ENCODE peak calls at places on chromosomes 6 and 20, in six cellular contexts. J is HFF-Myc, L is fibroblast of villous mesenchyme, H is AG09309, D is HepG2, S is SK-N-SH. G is an unnamed sample.

GRCh38 chr6:140609321-140609720 is 1234.9 kb upstream of the CITED2 start:
- DNase-seq in J (no peak), L (no peak), H (no peak), D (no peak), S (no peak), G (no peak)

GRCh38 chr20:60970601-60971000 is 281.5 kb upstream of the CDH4 start:
- DNase-seq in J (no peak), L (no peak), H (no peak), D (no peak), S (no peak), G (no peak)

GRCh38 chr6:3874069-3874468 is 24.9 kb downstream of the FAM50B start:
- DNase-seq in J (no peak), L (no peak), H (no peak), D (no peak), S (no peak), G (no peak)

GRCh38 chr6:26305097-26305841 is 59.7 kb upstream of the BTN3A2 start:
- DNase-seq in J (peak), L (peak), H (no peak), D (peak), S (no peak), G (no peak)

GRCh38 chr20:14288341-14289330 is 48.8 kb downstream of the FLRT3 start:
- DNase-seq in J (peak), L (no peak), H (no peak), D (peak), S (no peak), G (peak)

GRCh38 chr6:168863467-168863866 is 390.2 kb downstream of the THBS2 start:
- DNase-seq in J (no peak), L (no peak), H (no peak), D (no peak), S (no peak), G (no peak)

GRCh38 chr6:139932671-139933070 is 558.2 kb upstream of the CITED2 start:
- DNase-seq in J (no peak), L (no peak), H (no peak), D (no peak), S (no peak), G (no peak)

GRCh38 chr6:3575701-3576100 is 118.9 kb upstream of the SLC22A23 start:
- DNase-seq in J (no peak), L (no peak), H (no peak), D (no peak), S (no peak), G (no peak)

GRCh38 chr20:6689339-6689973 is 78.0 kb upstream of the BMP2 start:
- DNase-seq in J (no peak), L (no peak), H (no peak), D (no peak), S (no peak), G (no peak)

GRCh38 chr6:140915001-140915950 is 1217.4 kb upstream of the GJE1 start:
- DNase-seq in J (no peak), L (no peak), H (no peak), D (no peak), S (no peak), G (no peak)

GRCh38 chr20:5222919-5223634 is 93.7 kb downstream of the PROKR2 start:
- DNase-seq in J (peak), L (peak), H (peak), D (peak), S (no peak), G (peak)

GRCh38 chr20:49348563-49348962 is 70.7 kb upstream of the ZNFX1 start:
- DNase-seq in J (no peak), L (no peak), H (no peak), D (no peak), S (no peak), G (no peak)

GRCh38 chr20:47727170-47727880 is 58.0 kb downstream of the SULF2 start:
- DNase-seq in J (no peak), L (no peak), H (no peak), D (no peak), S (no peak), G (no peak)

GRCh38 chr6:75217203-75217602 is 11.3 kb upstream of the COL12A1 start:
- DNase-seq in J (no peak), L (peak), H (no peak), D (no peak), S (no peak), G (no peak)

GRCh38 chr6:43940071-43940392 is 170.0 kb downstream of the VEGFA start:
- DNase-seq in J (no peak), L (no peak), H (no peak), D (no peak), S (no peak), G (no peak)

GRCh38 chr6:30238178-30238795 is 25.1 kb upstream of the TRIM26 start:
- DNase-seq in J (no peak), L (peak), H (no peak), D (peak), S (peak), G (no peak)

GRCh38 chr20:35695245-35695749 is 3.9 kb downstream of the NFS1 start:
- DNase-seq in J (no peak), L (no peak), H (no peak), D (peak), S (no peak), G (no peak)

DNA sequence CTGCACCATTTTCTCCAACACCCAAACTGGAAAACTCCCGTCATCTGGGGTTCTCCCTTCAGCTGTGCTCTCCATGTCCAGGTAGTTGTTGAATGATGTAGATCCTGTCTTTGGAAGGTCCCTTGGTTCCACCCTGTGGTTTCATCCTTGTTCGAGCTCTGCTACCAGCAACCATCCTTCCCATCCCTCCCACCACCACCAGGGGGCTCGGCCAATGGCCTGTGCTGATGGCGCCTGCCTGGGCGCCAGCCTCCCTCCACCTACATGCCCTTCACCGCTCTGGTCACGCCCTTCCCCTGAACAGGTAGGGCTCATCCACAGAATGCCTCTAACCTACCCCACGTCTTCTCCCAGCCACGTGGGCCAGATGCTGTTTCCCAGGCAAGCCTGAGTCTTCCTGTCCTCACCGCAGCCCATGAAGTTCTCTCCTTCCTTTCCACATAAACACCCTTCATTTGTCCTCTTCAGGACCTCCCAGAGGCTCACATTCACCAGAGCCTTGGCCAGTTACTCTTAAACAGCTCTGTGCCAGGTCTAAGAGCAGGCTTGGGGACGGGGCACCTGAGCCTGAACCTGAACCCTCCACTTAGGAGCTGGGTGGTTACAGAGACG is 75.1 kb upstream of the DUSP22 start:
- DNase-seq in J (no peak), L (no peak), H (no peak), D (peak), S (peak), G (no peak)
- TF ChIP-seq CTCF in J (peak), L (peak), H (peak), D (peak), S (peak), G (peak)

GRCh38 chr6:53338304-53338703 is 10.4 kb downstream of the ELOVL5 start:
- DNase-seq in J (no peak), L (no peak), H (no peak), D (no peak), S (no peak), G (no peak)

GRCh38 chr6:53331678-53332077 is 17.1 kb downstream of the ELOVL5 start:
- DNase-seq in J (no peak), L (no peak), H (no peak), D (no peak), S (no peak), G (no peak)

GRCh38 chr6:53333439-53334408 is 15.0 kb downstream of the ELOVL5 start:
- DNase-seq in J (no peak), L (no peak), H (no peak), D (peak), S (no peak), G (no peak)

GRCh38 chr6:53336070-53336469 is 12.7 kb downstream of the ELOVL5 start:
- DNase-seq in J (no peak), L (no peak), H (no peak), D (no peak), S (no peak), G (no peak)

GRCh38 chr6:53335224-53335994 is 13.3 kb downstream of the ELOVL5 start:
- DNase-seq in J (no peak), L (no peak), H (no peak), D (no peak), S (no peak), G (no peak)
- H3K4me3 ChIP-seq in J (no peak), L (no peak), H (no peak), D (no peak), S (no peak), G (no peak)

GRCh38 chr6:81752969-81753708 is 658 bp upstream of the TENT5A start:
- DNase-seq in J (no peak), L (peak), H (peak), D (peak), S (peak), G (no peak)
- TF ChIP-seq CTCF in J (no peak), L (peak), H (peak), D (peak), S (no peak), G (peak)

GRCh38 chr20:63553933-63554290 is at the start of gene FNDC11:
- DNase-seq in J (no peak), L (peak), H (no peak), D (no peak), S (peak), G (no peak)

GRCh38 chr20:63552481-63553249 is 1.3 kb upstream of the FNDC11 start:
- DNase-seq in J (no peak), L (no peak), H (no peak), D (no peak), S (no peak), G (no peak)

GRCh38 chr20:63551068-63551467 is 2.9 kb upstream of the FNDC11 start:
- DNase-seq in J (no peak), L (no peak), H (no peak), D (no peak), S (no peak), G (no peak)

GRCh38 chr20:63554361-63555278 is 661 bp downstream of the FNDC11 start:
- DNase-seq in J (no peak), L (no peak), H (no peak), D (no peak), S (no peak), G (no peak)

GRCh38 chr20:63553251-63553932 is 567 bp upstream of the FNDC11 start:
- DNase-seq in J (no peak), L (peak), H (no peak), D (peak), S (peak), G (peak)
- H3K4me3 ChIP-seq in J (peak), L (peak), H (peak), D (peak), S (peak), G (peak)

GRCh38 chr20:45082468-45082867 is 18.5 kb downstream of the KCNS1 start:
- DNase-seq in J (no peak), L (no peak), H (no peak), D (no peak), S (no peak), G (no peak)

GRCh38 chr20:45077559-45077958 is 23.4 kb downstream of the KCNS1 start:
- DNase-seq in J (no peak), L (no peak), H (no peak), D (peak), S (no peak), G (no peak)

GRCh38 chr20:45083127-45083526 is 17.8 kb downstream of the KCNS1 start:
- DNase-seq in J (no peak), L (no peak), H (no peak), D (no peak), S (no peak), G (no peak)

GRCh38 chr20:45085289-45085688 is 15.6 kb downstream of the KCNS1 start:
- DNase-seq in J (no peak), L (no peak), H (no peak), D (no peak), S (no peak), G (no peak)

DNA sequence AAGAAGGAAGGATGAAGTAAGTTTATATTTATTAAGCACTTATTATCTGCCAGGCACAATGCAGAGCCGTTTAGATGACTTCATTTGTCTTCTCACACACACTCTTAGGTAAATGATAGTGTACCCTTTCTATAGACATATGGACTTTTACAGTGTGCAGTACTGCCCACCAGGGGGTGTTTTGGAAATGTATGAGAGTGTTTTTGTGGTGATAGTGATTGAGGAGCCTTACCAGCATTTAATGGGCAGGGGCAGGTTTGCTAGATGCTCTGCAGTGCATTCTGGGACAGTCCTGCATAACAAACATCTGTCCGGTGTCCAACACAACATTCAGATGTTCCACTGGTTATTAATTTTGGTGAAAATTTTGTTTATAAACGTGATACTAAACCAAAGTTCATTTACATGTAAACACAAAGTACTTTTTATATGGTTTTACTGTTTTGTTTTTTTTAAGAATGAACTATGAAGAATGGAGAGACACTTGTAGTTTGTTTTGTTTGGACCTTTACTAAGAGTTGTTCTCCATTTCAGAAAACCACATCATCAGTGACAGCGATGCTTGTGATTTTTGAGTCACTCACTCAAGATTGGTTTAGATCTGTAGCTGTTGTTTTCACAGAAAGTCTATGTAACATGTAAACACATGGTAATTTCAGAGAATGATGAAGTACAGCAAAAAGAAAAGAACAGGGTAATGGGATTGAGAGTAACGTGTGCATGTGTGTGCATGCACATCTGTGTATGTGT is 19.9 kb downstream of the KCNS1 start:
- DNase-seq in J (no peak), L (no peak), H (no peak), D (peak), S (no peak), G (no peak)
- TF ChIP-seq CTCF in J (peak), L (peak), H (peak), D (peak), S (peak), G (peak)

DNA sequence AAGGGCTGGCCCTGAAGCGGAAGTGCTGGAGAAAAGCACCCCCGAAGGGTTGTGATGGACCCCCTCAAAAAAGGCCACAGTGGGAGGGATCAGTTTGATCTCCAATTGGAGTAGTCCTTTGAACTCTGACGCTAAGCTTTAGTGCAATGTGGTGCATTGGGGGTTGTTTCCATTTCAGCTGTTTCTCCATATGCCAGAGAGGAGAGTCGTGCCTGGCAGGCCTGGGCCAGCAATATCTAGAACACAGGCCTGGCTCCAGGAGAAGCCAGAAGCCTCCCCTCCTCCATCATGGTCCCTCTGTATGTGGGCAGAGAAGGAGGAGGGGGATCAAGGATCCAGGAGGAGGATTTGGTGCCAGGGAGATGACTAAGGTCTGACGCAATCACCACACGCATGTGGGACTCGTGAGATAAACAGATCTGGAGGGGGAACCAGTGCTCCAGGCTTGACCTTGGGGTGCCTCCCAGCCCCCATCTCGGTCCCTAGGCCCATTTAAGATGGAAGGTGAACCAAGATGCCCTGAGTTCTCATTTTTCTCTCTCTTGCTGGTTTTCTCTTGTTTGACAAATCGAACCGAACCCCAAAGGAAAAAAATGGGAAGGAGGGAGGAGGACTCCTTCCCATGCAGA is 517.4 kb upstream of the JARID2 start:
- DNase-seq in J (no peak), L (peak), H (no peak), D (no peak), S (no peak), G (no peak)
- H3K4me3 ChIP-seq in J (no peak), L (no peak), H (no peak), D (no peak), S (no peak), G (no peak)

GRCh38 chr20:59940129-59940955 is at the start of the genes FAM217B and PPP1R3D:
- DNase-seq in J (peak), L (peak), H (peak), D (peak), S (peak), G (peak)
- TF ChIP-seq CTCF in J (no peak), L (no peak), H (no peak), D (peak), S (peak), G (no peak)

DNA sequence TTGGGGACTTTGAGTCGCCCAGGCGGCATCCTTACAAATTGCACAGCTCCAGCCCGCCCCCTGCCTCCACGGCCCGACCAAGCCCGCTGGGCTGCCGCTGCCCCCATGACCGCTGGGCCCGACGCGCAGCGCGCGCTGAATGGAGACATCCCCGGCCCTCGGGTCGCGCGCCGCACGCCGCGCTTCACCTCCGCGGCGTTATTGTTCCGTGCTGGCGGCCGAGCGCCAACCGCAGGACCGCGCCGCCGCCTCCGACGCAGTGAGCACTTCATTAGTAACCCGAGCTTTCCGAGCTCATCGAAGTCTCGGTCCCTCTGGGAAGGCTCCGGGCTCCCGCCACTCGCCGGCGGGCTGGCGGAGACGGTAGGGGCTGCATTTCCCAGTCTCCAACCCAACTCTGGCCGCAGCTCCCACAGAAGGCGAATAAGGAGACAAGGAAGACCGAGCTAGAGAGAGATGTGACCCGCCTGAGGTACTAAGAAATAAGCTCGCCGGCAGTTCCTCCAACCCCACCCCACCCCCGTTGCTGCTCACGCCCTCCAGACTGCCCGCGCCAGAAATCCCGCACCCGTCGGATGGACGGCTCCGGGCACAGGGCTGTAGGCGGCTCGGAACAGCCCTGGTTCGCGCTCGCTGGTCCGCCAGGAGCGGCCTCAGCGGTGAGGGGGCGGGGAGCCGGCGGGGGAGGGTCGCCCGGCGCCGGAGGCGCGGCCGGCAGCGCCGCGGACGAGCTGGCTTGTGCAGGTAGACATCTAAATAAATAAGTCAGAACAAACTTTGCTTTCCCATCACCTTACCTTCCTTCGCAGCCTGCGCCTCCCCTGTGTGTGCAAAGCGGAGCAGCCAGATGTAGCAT is 683 bp downstream of the EPHA7 start:
- DNase-seq in J (no peak), L (peak), H (no peak), D (no peak), S (peak), G (no peak)
- H3K4me3 ChIP-seq in J (peak), L (peak), H (peak), D (no peak), S (peak), G (peak)

GRCh38 chr20:52060794-52061714 is 130.5 kb downstream of the ZFP64 start:
- DNase-seq in J (no peak), L (peak), H (no peak), D (peak), S (peak), G (no peak)
- TF ChIP-seq CTCF in J (peak), L (peak), H (peak), D (peak), S (peak), G (peak)

GRCh38 chr6:41231246-41231645 is 3.1 kb downstream of the TREML4 start:
- DNase-seq in J (no peak), L (no peak), H (no peak), D (no peak), S (no peak), G (no peak)

GRCh38 chr6:41226752-41227151 is 1.4 kb upstream of the TREML4 start:
- DNase-seq in J (no peak), L (no peak), H (no peak), D (no peak), S (no peak), G (no peak)

GRCh38 chr6:41229716-41230115 is 1.6 kb downstream of the TREML4 start:
- DNase-seq in J (no peak), L (no peak), H (no peak), D (no peak), S (no peak), G (no peak)

GRCh38 chr6:41228616-41229015 is 467 bp downstream of the TREML4 start:
- DNase-seq in J (no peak), L (no peak), H (no peak), D (no peak), S (no peak), G (no peak)

DNA sequence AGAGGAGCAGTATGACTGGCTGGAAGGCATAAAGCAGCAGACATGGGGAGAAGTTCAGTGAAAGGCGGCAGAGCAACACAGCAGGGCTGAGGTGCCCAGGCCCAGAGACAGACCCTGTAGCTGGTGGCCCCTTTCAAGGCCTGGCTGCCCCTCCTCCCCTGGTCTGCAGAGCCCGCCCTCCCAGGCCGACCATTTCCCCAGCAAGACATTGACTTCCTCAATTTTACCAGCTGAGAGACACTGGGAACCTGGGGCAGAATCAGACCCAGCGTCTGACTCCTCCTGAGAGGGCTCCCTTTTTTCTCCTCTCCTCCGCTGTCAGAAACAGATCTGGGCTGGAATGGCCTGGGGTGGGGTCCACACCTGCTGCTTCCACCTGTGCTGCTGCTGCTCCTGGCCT is at the start of gene TREML4:
- DNase-seq in J (no peak), L (no peak), H (no peak), D (no peak), S (no peak), G (no peak)
- H3K4me3 ChIP-seq in J (no peak), L (no peak), H (no peak), D (no peak), S (no peak), G (no peak)

G was measured in epithelial cell of proximal tubule.